ENCODE peak calls at places on chromosomes 4 and X, in six cellular contexts. Z is AG04450, G is neural progenitor cell, K is lower leg skin, A is fibroblast of lung, X is AG09309. Y is an unnamed sample.

GRCh38 chrX:55028040-55028439 is 2.7 kb downstream of the ALAS2 start:
- DNase-seq in Z (no peak), G (no peak), K (no peak), A (no peak), X (no peak), Y (no peak)

GRCh38 chrX:10006770-10007169 is 39.6 kb downstream of the CLDN34 start:
- DNase-seq in Z (no peak), G (peak; percentile 6), K (no peak), A (no peak), X (no peak), Y (no peak)

GRCh38 chrX:140439455-140439854 is 65.4 kb downstream of the SOX3 start:
- DNase-seq in Z (no peak), G (peak; percentile 92), K (no peak), A (no peak), X (no peak), Y (no peak)

GRCh38 chr4:151417164-151417571 is 8.2 kb downstream of the FHIP1A start:
- DNase-seq in Z (no peak), G (peak; percentile 24), K (no peak), A (no peak), X (no peak), Y (no peak)

GRCh38 chr4:1195109-1195671 is 22.8 kb upstream of the SPON2 start:
- DNase-seq in Z (no peak), G (no peak), K (no peak), A (no peak), X (no peak), Y (no peak)

GRCh38 chr4:105887508-105887907 is 7.8 kb upstream of the NPNT start:
- DNase-seq in Z (no peak), G (no peak), K (no peak), A (no peak), X (no peak), Y (no peak)

GRCh38 chr4:51895816-51896408 is 53.0 kb downstream of the DCUN1D4 start:
- DNase-seq in Z (peak; percentile 33), G (peak; percentile 84), K (peak; percentile 43), A (peak; percentile 75), X (peak; percentile 18), Y (peak; percentile 13)

GRCh38 chr4:59936566-59936965 is 1263.6 kb upstream of the ADGRL3 start:
- DNase-seq in Z (no peak), G (no peak), K (no peak), A (no peak), X (no peak), Y (no peak)

GRCh38 chr4:33709247-33709646 is 2535.1 kb downstream of the ARAP2 start:
- DNase-seq in Z (peak; percentile 7), G (no peak), K (no peak), A (peak; percentile 22), X (peak; percentile 49), Y (no peak)

GRCh38 chr4:83664071-83664470 is 128.2 kb downstream of the GPAT3 start:
- DNase-seq in Z (no peak), G (no peak), K (no peak), A (no peak), X (no peak), Y (no peak)

GRCh38 chr4:180057891-180058643 is 2185.1 kb upstream of the TENM3 start:
- DNase-seq in Z (no peak), G (peak; percentile 61), K (no peak), A (peak; percentile 29), X (no peak), Y (no peak)

GRCh38 chrX:115360220-115360781 is 70.8 kb downstream of the LUZP4 start:
- DNase-seq in Z (no peak), G (no peak), K (no peak), A (peak; percentile 36), X (no peak), Y (no peak)

GRCh38 chr4:66911898-66912297 is 633.4 kb downstream of the CENPC start:
- DNase-seq in Z (no peak), G (no peak), K (no peak), A (no peak), X (no peak), Y (no peak)

GRCh38 chr4:153234923-153235322 is 30.7 kb downstream of the TRIM2 start:
- DNase-seq in Z (no peak), G (no peak), K (no peak), A (peak; percentile 36), X (no peak), Y (no peak)

GRCh38 chr4:18075823-18076433 is 54.4 kb upstream of the LCORL start:
- DNase-seq in Z (no peak), G (peak; percentile 4), K (no peak), A (peak; percentile 2), X (no peak), Y (no peak)

GRCh38 chrX:68942141-68942540 is 113.3 kb downstream of the EFNB1 start:
- DNase-seq in Z (no peak), G (no peak), K (no peak), A (no peak), X (no peak), Y (no peak)

GRCh38 chr4:186067757-186068385 is 1.1 kb upstream of the TLR3 start:
- DNase-seq in Z (no peak), G (peak; percentile 68), K (peak; percentile 43), A (peak; percentile 75), X (peak; percentile 8), Y (no peak)

GRCh38 chrX:136395271-136395670 is 92.5 kb upstream of the BRS3 start:
- DNase-seq in Z (no peak), G (no peak), K (no peak), A (no peak), X (no peak), Y (no peak)

GRCh38 chr4:173821851-173822250 is 291.8 kb upstream of the HAND2 start:
- DNase-seq in Z (no peak), G (no peak), K (no peak), A (peak; percentile 62), X (peak; percentile 33), Y (peak; percentile 39)

GRCh38 chr4:71184195-71184781 is 154.5 kb upstream of the SLC4A4 start:
- DNase-seq in Z (no peak), G (peak; percentile 70), K (peak; percentile 44), A (peak; percentile 76), X (peak; percentile 18), Y (no peak)

GRCh38 chr4:74188912-74189311 is 31.0 kb downstream of the MTHFD2L start:
- DNase-seq in Z (no peak), G (no peak), K (no peak), A (no peak), X (no peak), Y (no peak)

GRCh38 chr4:186596850-186597390 is 41.6 kb upstream of the MTNR1A start:
- DNase-seq in Z (no peak), G (no peak), K (no peak), A (no peak), X (no peak), Y (no peak)

GRCh38 chrX:131235768-131236167 is 53.3 kb downstream of the IGSF1 start:
- DNase-seq in Z (no peak), G (no peak), K (no peak), A (no peak), X (no peak), Y (no peak)

GRCh38 chrX:95427389-95427788 is 1257.3 kb upstream of the DIAPH2 start:
- DNase-seq in Z (no peak), G (no peak), K (no peak), A (no peak), X (no peak), Y (no peak)

GRCh38 chr4:73729534-73730165 is 10.7 kb upstream of the CXCL8 start:
- DNase-seq in Z (peak; percentile 70), G (peak; percentile 66), K (peak; percentile 72), A (peak; percentile 92), X (peak; percentile 73), Y (no peak)

GRCh38 chr4:118954246-118954645 is 65.6 kb downstream of the SYNPO2 start:
- DNase-seq in Z (no peak), G (no peak), K (no peak), A (peak; percentile 68), X (no peak), Y (no peak)

GRCh38 chr4:36854554-36854953 is 390.0 kb upstream of the NWD2 start:
- DNase-seq in Z (no peak), G (no peak), K (no peak), A (no peak), X (no peak), Y (no peak)

GRCh38 chr4:177442623-177443155 is 452 bp upstream of the AGA start:
- DNase-seq in Z (no peak), G (no peak), K (no peak), A (no peak), X (no peak), Y (no peak)

GRCh38 chrX:109830704-109831206 is 97.7 kb upstream of the ACSL4 start:
- DNase-seq in Z (peak; percentile 34), G (no peak), K (no peak), A (peak; percentile 84), X (peak; percentile 41), Y (no peak)

DNA sequence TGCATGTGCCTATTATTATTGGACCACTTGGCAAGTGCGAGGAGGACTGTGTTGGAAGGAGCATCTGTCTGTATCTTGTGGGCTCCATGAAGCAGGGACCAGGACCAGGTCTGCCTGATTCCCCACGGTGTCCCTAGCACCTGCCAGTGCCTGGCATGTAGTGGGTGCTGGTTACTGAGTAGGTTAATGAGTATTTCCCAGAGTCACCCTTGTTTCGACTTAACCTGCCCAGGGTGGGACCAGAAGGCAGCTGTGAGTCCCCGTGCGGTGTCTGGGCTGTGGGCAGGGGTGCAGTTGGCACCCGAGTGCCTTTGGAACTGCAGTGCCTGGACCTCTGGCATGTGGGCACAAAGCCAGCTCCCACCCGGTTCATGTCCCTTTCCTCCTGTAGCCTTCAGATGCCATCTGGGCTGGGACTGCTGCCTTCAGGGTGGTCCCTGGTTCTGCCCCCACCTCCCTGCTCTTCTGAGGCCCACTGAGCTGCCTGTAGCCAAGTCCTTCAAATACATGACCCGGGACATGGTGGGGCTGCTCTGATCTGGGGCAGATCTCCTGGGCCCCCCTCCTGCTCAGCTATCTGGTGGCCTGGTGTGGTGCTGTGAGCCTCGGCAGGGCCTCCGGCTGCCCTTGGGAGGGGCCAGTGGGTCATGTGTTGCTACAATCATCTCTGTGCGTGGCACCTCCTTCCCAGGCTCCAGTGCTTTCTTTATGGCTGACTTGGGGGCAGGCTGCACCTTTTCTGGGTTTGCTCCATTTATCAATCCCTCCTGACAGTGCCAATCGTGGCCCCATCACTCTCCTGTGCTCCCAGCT is 53.0 kb upstream of the SORCS2 start:
- DNase-seq in Z (no peak), G (no peak), K (no peak), A (no peak), X (no peak), Y (no peak)
- TF ChIP-seq CTCF in Z (no peak), G (no peak), K (no peak), A (no peak), X (no peak), Y (no peak)

GRCh38 chr4:100489316-100489715 is 28.5 kb downstream of the EMCN start:
- DNase-seq in Z (no peak), G (no peak), K (no peak), A (peak; percentile 19), X (no peak), Y (no peak)
- H3K4me3 ChIP-seq in Z (no peak overlapping the region), G (no peak overlapping the region), K (no peak overlapping the region), A (no peak overlapping the region), X (no peak overlapping the region), Y (no peak overlapping the region)

DNA sequence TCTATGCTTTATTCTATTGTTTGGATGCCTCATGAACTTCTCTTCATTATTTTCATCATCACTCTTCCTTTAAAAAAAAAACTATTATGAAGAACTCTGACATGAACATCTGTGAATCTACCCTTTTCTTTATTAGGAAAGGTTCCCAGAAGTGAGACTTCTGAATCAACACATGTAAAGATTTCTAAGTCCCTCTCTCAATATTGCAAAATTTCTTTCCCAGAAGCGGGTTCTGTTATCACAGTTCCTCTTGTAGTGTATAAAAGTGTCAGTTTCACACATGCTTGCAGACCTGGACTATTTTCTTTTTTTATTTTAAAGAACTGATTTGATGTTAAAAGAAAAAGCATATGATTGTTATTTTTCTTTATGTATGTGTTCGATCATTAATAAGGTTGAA is 330.8 kb upstream of the KLF3 start:
- DNase-seq in Z (no peak), G (no peak), K (no peak), A (no peak), X (no peak), Y (no peak)
- TF ChIP-seq CTCF in Z (no peak), G (no peak), K (no peak), A (no peak), X (no peak), Y (no peak)

GRCh38 chr4:81164126-81164525 is 50.9 kb downstream of the PRKG2 start:
- DNase-seq in Z (no peak), G (no peak), K (no peak), A (no peak), X (no peak), Y (no peak)
- H3K4me3 ChIP-seq in Z (no peak overlapping the region), G (no peak overlapping the region), K (no peak overlapping the region), A (no peak overlapping the region), X (no peak overlapping the region), Y (no peak overlapping the region)